ENCODE peak calls at places on chromosomes 2 and 18, in nine cellular contexts. One of them, this sample, is unnamed.

GRCh38 chr2:102000012-102000411 is 8.3 kb downstream of the IL1R2 start:
- DNase-seq in astrocyte: no peak
- DNase-seq in CD8-positive, alpha-beta T cell: no peak
- DNase-seq in foreskin keratinocyte: no peak
- DNase-seq in PC-3: no peak
- DNase-seq in hepatocyte: peak; percentile 35
- DNase-seq in PC-9: no peak
- DNase-seq in mesenchymal stem cell: no peak
- DNase-seq in BE2C: no peak
- DNase-seq in this sample: no peak

GRCh38 chr2:43472527-43473194 is 123.2 kb downstream of the THADA start:
- DNase-seq in CD8-positive, alpha-beta T cell: no peak
- DNase-seq in hepatocyte: no peak
- DNase-seq in astrocyte: no peak
- DNase-seq in BE2C: no peak
- DNase-seq in foreskin keratinocyte: no peak
- DNase-seq in PC-9: no peak
- DNase-seq in PC-3: peak; percentile 50
- DNase-seq in mesenchymal stem cell: no peak
- DNase-seq in this sample: no peak

GRCh38 chr2:60554649-60555065 is 1.2 kb upstream of the BCL11A start:
- DNase-seq in mesenchymal stem cell: no peak
- DNase-seq in CD8-positive, alpha-beta T cell: no peak
- DNase-seq in BE2C: peak; percentile 30
- DNase-seq in astrocyte: no peak
- DNase-seq in foreskin keratinocyte: no peak
- DNase-seq in PC-9: no peak
- DNase-seq in hepatocyte: peak; percentile 48
- DNase-seq in PC-3: no peak
- DNase-seq in this sample: peak; percentile 32

GRCh38 chr2:63643486-63643885 is 54.7 kb downstream of the MDH1 start:
- DNase-seq in CD8-positive, alpha-beta T cell: no peak
- DNase-seq in PC-3: no peak
- DNase-seq in hepatocyte: no peak
- DNase-seq in PC-9: no peak
- DNase-seq in astrocyte: no peak
- DNase-seq in mesenchymal stem cell: no peak
- DNase-seq in foreskin keratinocyte: peak; percentile 49
- DNase-seq in BE2C: no peak
- DNase-seq in this sample: no peak

GRCh38 chr18:48345596-48345995 is 63.6 kb downstream of the ZBTB7C start:
- DNase-seq in PC-9: no peak
- DNase-seq in astrocyte: no peak
- DNase-seq in hepatocyte: no peak
- DNase-seq in foreskin keratinocyte: no peak
- DNase-seq in CD8-positive, alpha-beta T cell: no peak
- DNase-seq in BE2C: no peak
- DNase-seq in mesenchymal stem cell: peak; percentile 19
- DNase-seq in PC-3: peak; percentile 26
- DNase-seq in this sample: no peak

GRCh38 chr2:190359896-190360376 is 16.5 kb downstream of the INPP1 start:
- DNase-seq in mesenchymal stem cell: peak; percentile 74
- DNase-seq in hepatocyte: no peak
- DNase-seq in CD8-positive, alpha-beta T cell: peak; percentile 61
- DNase-seq in PC-9: no peak
- DNase-seq in foreskin keratinocyte: peak; percentile 60
- DNase-seq in astrocyte: peak; percentile 64
- DNase-seq in PC-3: no peak
- DNase-seq in BE2C: peak; percentile 47
- DNase-seq in this sample: peak; percentile 54

GRCh38 chr2:54763636-54764291 is 40.3 kb downstream of the EML6 start:
- DNase-seq in mesenchymal stem cell: no peak
- DNase-seq in astrocyte: no peak
- DNase-seq in foreskin keratinocyte: no peak
- DNase-seq in BE2C: no peak
- DNase-seq in CD8-positive, alpha-beta T cell: no peak
- DNase-seq in PC-9: no peak
- DNase-seq in PC-3: no peak
- DNase-seq in hepatocyte: no peak
- DNase-seq in this sample: no peak

GRCh38 chr2:180146541-180146940 is 139.4 kb upstream of the CWC22 start:
- DNase-seq in BE2C: no peak
- DNase-seq in hepatocyte: no peak
- DNase-seq in PC-9: no peak
- DNase-seq in CD8-positive, alpha-beta T cell: no peak
- DNase-seq in mesenchymal stem cell: no peak
- DNase-seq in PC-3: no peak
- DNase-seq in foreskin keratinocyte: no peak
- DNase-seq in astrocyte: no peak
- DNase-seq in this sample: no peak

GRCh38 chr2:168449419-168449818 is 6.7 kb upstream of the CERS6 start:
- DNase-seq in PC-9: no peak
- DNase-seq in BE2C: no peak
- DNase-seq in mesenchymal stem cell: no peak
- DNase-seq in astrocyte: peak; percentile 43
- DNase-seq in hepatocyte: no peak
- DNase-seq in PC-3: no peak
- DNase-seq in CD8-positive, alpha-beta T cell: no peak
- DNase-seq in foreskin keratinocyte: no peak
- DNase-seq in this sample: no peak

GRCh38 chr2:86750240-86750839 is 30.2 kb downstream of the RMND5A start:
- DNase-seq in hepatocyte: no peak
- DNase-seq in CD8-positive, alpha-beta T cell: no peak
- DNase-seq in PC-3: no peak
- DNase-seq in foreskin keratinocyte: no peak
- DNase-seq in PC-9: no peak
- DNase-seq in mesenchymal stem cell: peak; percentile 20
- DNase-seq in astrocyte: no peak
- DNase-seq in BE2C: no peak
- DNase-seq in this sample: no peak

GRCh38 chr2:147273106-147273505 is 571.7 kb upstream of the ACVR2A start:
- DNase-seq in foreskin keratinocyte: peak; percentile 56
- DNase-seq in PC-3: peak; percentile 62
- DNase-seq in BE2C: no peak
- DNase-seq in PC-9: peak; percentile 64
- DNase-seq in CD8-positive, alpha-beta T cell: no peak
- DNase-seq in mesenchymal stem cell: no peak
- DNase-seq in hepatocyte: no peak
- DNase-seq in astrocyte: no peak
- DNase-seq in this sample: no peak

GRCh38 chr2:130246430-130246829 is 48.2 kb upstream of the TUBA3E start:
- DNase-seq in hepatocyte: no peak
- DNase-seq in BE2C: peak; percentile 51
- DNase-seq in PC-3: no peak
- DNase-seq in PC-9: no peak
- DNase-seq in foreskin keratinocyte: no peak
- DNase-seq in CD8-positive, alpha-beta T cell: no peak
- DNase-seq in astrocyte: no peak
- DNase-seq in mesenchymal stem cell: no peak
- DNase-seq in this sample: no peak

GRCh38 chr2:109528811-109529501 is 84.8 kb downstream of the SEPTIN10 start:
- DNase-seq in astrocyte: no peak
- DNase-seq in foreskin keratinocyte: no peak
- DNase-seq in CD8-positive, alpha-beta T cell: peak; percentile 38
- DNase-seq in PC-3: no peak
- DNase-seq in mesenchymal stem cell: no peak
- DNase-seq in BE2C: no peak
- DNase-seq in hepatocyte: no peak
- DNase-seq in PC-9: no peak
- DNase-seq in this sample: peak; percentile 18

GRCh38 chr2:240821429-240821778 is 1.4 kb upstream of the KIF1A start:
- DNase-seq in mesenchymal stem cell: no peak
- DNase-seq in astrocyte: no peak
- DNase-seq in CD8-positive, alpha-beta T cell: no peak
- DNase-seq in foreskin keratinocyte: no peak
- DNase-seq in hepatocyte: no peak
- DNase-seq in PC-3: no peak
- DNase-seq in BE2C: no peak
- DNase-seq in PC-9: no peak
- DNase-seq in this sample: no peak
- H3K27me3 ChIP-seq in mesenchymal stem cell: peaks cover 83% of the 10 kb centered on the region
- H3K27me3 ChIP-seq in astrocyte: peaks cover 54% of the 10 kb centered on the region
- H3K27me3 ChIP-seq in CD8-positive, alpha-beta T cell: peaks cover 21% of the 10 kb centered on the region
- H3K27me3 ChIP-seq in foreskin keratinocyte: peaks cover 76% of the 10 kb centered on the region
- H3K27me3 ChIP-seq in hepatocyte: peaks cover 75% of the 10 kb centered on the region
- H3K27me3 ChIP-seq in PC-3: peaks cover 63% of the 10 kb centered on the region
- H3K27me3 ChIP-seq in BE2C: peaks cover 15% of the 10 kb centered on the region
- H3K27me3 ChIP-seq in PC-9: peaks cover 82% of the 10 kb centered on the region
- H3K27me3 ChIP-seq in this sample: no peaks in the 10 kb centered on the region

DNA sequence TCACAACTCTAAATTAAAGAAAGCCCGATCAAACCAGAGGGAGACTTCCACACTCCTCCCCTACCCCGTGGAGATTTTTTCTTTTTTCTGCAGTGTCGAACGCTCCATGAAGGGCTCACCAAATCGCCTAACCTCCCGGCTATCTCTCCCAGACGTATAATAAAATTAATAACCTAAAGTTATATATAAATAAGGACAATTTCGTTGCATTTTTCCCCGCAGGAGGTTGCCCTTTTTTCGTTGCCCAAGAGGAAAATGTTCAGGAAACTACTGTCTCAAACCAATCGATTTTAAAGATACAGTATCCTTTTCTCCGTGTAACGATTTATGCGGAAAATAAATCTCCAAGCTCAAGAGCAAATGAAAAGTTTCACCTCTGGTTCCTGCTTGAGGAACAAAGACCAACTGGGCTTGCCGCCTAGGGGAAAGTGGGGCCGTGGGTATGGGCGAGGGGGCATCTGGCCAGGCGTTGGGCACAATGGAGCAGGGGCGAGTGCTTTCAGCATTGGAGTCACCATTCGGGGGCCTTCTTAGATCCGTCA is 2.2 kb downstream of the EVX2 start:
- DNase-seq in CD8-positive, alpha-beta T cell: no peak
- DNase-seq in PC-3: no peak
- DNase-seq in PC-9: no peak
- DNase-seq in foreskin keratinocyte: no peak
- DNase-seq in mesenchymal stem cell: no peak
- DNase-seq in astrocyte: no peak
- DNase-seq in hepatocyte: no peak
- DNase-seq in BE2C: no peak
- DNase-seq in this sample: no peak
- H3K27me3 ChIP-seq in CD8-positive, alpha-beta T cell: peaks cover 84% of the 10 kb centered on the region
- H3K27me3 ChIP-seq in PC-3: peaks cover 48% of the 10 kb centered on the region
- H3K27me3 ChIP-seq in PC-9: peaks cover 40% of the 10 kb centered on the region
- H3K27me3 ChIP-seq in foreskin keratinocyte: peaks cover 98% of the 10 kb centered on the region
- H3K27me3 ChIP-seq in mesenchymal stem cell: peaks cover 95% of the 10 kb centered on the region
- H3K27me3 ChIP-seq in astrocyte: peaks cover 88% of the 10 kb centered on the region
- H3K27me3 ChIP-seq in hepatocyte: peaks cover 92% of the 10 kb centered on the region
- H3K27me3 ChIP-seq in BE2C: peaks cover 74% of the 10 kb centered on the region
- H3K27me3 ChIP-seq in this sample: peaks cover 20% of the 10 kb centered on the region

DNA sequence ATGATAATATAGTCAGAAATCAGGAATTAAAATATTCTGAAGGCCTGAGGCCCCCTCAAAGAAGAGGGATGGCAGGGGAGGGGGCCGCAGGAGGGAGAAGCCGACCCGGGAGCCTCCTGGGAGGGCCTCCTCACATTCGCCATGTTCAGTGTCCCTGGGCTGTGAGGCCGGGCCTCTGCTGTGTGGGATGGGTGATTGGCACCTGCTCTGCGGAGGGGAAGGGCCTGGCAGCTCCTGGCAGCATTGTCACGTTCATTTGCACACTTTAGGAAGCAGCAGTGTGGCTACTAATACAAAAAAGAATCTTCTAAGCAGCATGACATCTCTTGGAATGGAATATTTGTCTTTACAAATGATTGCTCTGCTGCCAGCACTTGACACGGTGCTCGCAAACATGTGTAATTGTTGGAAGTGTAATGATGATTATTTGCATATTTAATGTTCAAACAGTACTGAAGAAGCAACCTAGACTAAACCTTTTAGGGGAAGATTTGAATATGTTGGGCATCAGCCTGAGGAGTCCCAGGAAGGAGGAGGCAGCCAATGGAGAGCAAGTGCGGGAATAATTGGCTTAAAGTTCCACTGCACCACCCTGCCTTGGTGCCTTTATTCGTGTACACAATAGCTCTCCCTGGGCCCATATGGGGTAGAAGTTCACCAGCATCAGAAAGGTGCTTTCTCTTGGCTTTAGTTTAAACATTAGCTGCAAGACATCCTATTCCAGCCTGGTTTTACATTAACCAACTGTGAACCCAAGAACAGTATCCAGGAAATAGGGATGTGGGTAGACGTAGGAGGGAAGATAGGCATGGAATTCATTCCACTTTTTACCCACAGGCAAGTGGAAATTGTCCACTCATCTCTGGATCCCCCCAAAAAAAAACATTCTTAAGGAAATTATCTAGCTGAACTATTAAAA is 404.8 kb downstream of the TMEM182 start:
- DNase-seq in PC-3: no peak
- DNase-seq in BE2C: no peak
- DNase-seq in hepatocyte: peak; percentile 36
- DNase-seq in astrocyte: no peak
- DNase-seq in PC-9: no peak
- DNase-seq in foreskin keratinocyte: no peak
- DNase-seq in CD8-positive, alpha-beta T cell: no peak
- DNase-seq in mesenchymal stem cell: no peak
- DNase-seq in this sample: no peak
- H3K27me3 ChIP-seq in PC-3: peaks cover 47% of the 10 kb centered on the region
- H3K27me3 ChIP-seq in BE2C: no peaks in the 10 kb centered on the region
- H3K27me3 ChIP-seq in hepatocyte: no peaks in the 10 kb centered on the region
- H3K27me3 ChIP-seq in astrocyte: no peaks in the 10 kb centered on the region
- H3K27me3 ChIP-seq in PC-9: peaks cover 61% of the 10 kb centered on the region
- H3K27me3 ChIP-seq in foreskin keratinocyte: no peaks in the 10 kb centered on the region
- H3K27me3 ChIP-seq in CD8-positive, alpha-beta T cell: no peaks in the 10 kb centered on the region
- H3K27me3 ChIP-seq in mesenchymal stem cell: no peaks in the 10 kb centered on the region
- H3K27me3 ChIP-seq in this sample: no peaks in the 10 kb centered on the region

DNA sequence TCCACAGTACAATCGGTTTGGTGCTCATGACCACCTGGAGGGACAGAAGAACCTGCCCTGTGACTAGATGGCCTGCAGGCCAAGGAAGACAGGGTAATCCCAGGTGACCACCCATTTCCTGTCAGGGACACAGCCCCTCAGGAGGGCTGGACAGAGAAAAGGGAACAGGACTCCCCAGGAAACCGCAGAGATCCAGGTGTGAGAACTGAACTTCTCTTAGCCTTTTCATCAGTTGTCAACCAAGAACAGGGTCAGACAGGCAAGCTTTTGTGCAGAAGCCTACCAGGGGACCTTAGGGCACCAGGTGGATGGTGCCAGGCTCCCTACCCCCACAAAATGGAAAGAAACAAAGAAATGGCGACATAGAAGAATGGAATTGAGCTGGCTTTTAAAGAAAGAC is 132.3 kb downstream of the HDAC4 start:
- DNase-seq in astrocyte: no peak
- DNase-seq in CD8-positive, alpha-beta T cell: no peak
- DNase-seq in PC-3: no peak
- DNase-seq in PC-9: no peak
- DNase-seq in foreskin keratinocyte: no peak
- DNase-seq in mesenchymal stem cell: no peak
- DNase-seq in hepatocyte: no peak
- DNase-seq in BE2C: no peak
- DNase-seq in this sample: no peak
- H3K27me3 ChIP-seq in astrocyte: no peaks in the 10 kb centered on the region
- H3K27me3 ChIP-seq in CD8-positive, alpha-beta T cell: no peaks in the 10 kb centered on the region
- H3K27me3 ChIP-seq in PC-3: no peaks in the 10 kb centered on the region
- H3K27me3 ChIP-seq in PC-9: no peaks in the 10 kb centered on the region
- H3K27me3 ChIP-seq in foreskin keratinocyte: no peaks in the 10 kb centered on the region
- H3K27me3 ChIP-seq in mesenchymal stem cell: no peaks in the 10 kb centered on the region
- H3K27me3 ChIP-seq in hepatocyte: no peaks in the 10 kb centered on the region
- H3K27me3 ChIP-seq in BE2C: no peaks in the 10 kb centered on the region
- H3K27me3 ChIP-seq in this sample: no peaks in the 10 kb centered on the region